ENCODE peak calls at places on chromosomes 7 and 10, in eight cellular contexts. E is tibial nerve, N is AG04449, Z is astrocyte, H is WERI-Rb-1, W is NB4, P is cardiac muscle cell, L is AG04450. X is an unnamed sample.

GRCh38 chr10:127462643-127463295 is 86.3 kb upstream of the NPS start:
- DNase-seq in W (no peak), P (no peak), L (no peak), Z (no peak), H (no peak), E (no peak), N (no peak), X (no peak)

GRCh38 chr10:15725603-15726002 is 5.9 kb upstream of the ITGA8 start:
- DNase-seq in L (peak), Z (peak), E (peak), W (peak), N (no peak), P (peak), H (peak), X (peak)

GRCh38 chr7:29319719-29320521 is 125.3 kb downstream of the CHN2 start:
- DNase-seq in W (peak), Z (no peak), N (no peak), E (peak), L (no peak), P (no peak), H (no peak), X (no peak)

GRCh38 chr10:104498345-104498955 is 142.6 kb upstream of the SORCS3 start:
- DNase-seq in P (no peak), H (peak), W (no peak), Z (no peak), N (no peak), L (no peak), E (no peak), X (no peak)

GRCh38 chr7:156148547-156148946 is 336.3 kb upstream of the SHH start:
- DNase-seq in W (no peak), P (no peak), Z (no peak), L (no peak), H (no peak), E (no peak), N (no peak), X (no peak)

GRCh38 chr10:24552346-24553016 is 171.2 kb downstream of the ARHGAP21 start:
- DNase-seq in W (peak), N (no peak), E (no peak), H (peak), P (no peak), Z (no peak), L (no peak), X (no peak)

GRCh38 chr10:104563051-104563450 is 78.0 kb upstream of the SORCS3 start:
- DNase-seq in H (no peak), P (no peak), E (no peak), Z (no peak), W (no peak), N (no peak), L (no peak), X (no peak)

GRCh38 chr10:74983383-74983782 is 128.1 kb upstream of the SAMD8 start:
- DNase-seq in L (no peak), P (no peak), N (no peak), E (no peak), H (no peak), W (no peak), Z (no peak), X (peak)

GRCh38 chr10:76717141-76717540 is 920.5 kb downstream of the KCNMA1 start:
- DNase-seq in P (peak), L (no peak), H (no peak), Z (peak), E (no peak), N (peak), W (no peak), X (peak)

GRCh38 chr10:14904316-14904732 is 25.7 kb downstream of the SUV39H2 start:
- DNase-seq in E (peak), N (no peak), Z (no peak), W (peak), L (no peak), H (no peak), P (peak), X (peak)

GRCh38 chr7:117041822-117042221 is 88.5 kb downstream of the ST7 start:
- DNase-seq in L (no peak), Z (no peak), H (no peak), P (no peak), E (no peak), N (no peak), W (no peak), X (peak)

GRCh38 chr10:33247221-33247907 is 87.1 kb downstream of the NRP1 start:
- DNase-seq in E (no peak), L (no peak), H (no peak), Z (no peak), W (peak), P (no peak), N (no peak), X (no peak)

GRCh38 chr10:74282853-74283205 is 131.8 kb downstream of the ADK start:
- DNase-seq in Z (peak), L (no peak), N (no peak), W (no peak), P (peak), H (no peak), E (no peak), X (peak)

GRCh38 chr10:101441539-101442455 is 87.8 kb downstream of the BTRC start:
- DNase-seq in Z (peak), L (peak), E (peak), H (peak), N (peak), W (peak), P (peak), X (peak)

GRCh38 chr7:112798199-112799159 is 8.3 kb upstream of the TMEM168 start:
- DNase-seq in L (no peak), Z (no peak), W (peak), H (no peak), P (no peak), E (no peak), N (no peak), X (no peak)

GRCh38 chr10:107733328-107733727 is 568.8 kb upstream of the SORCS1 start:
- DNase-seq in E (no peak), Z (peak), L (no peak), N (no peak), W (no peak), P (no peak), H (no peak), X (peak)

GRCh38 chr7:47379629-47380324 is 202.1 kb downstream of the TNS3 start:
- DNase-seq in W (no peak), Z (peak), P (peak), N (no peak), H (no peak), E (no peak), L (peak), X (peak)

GRCh38 chr10:124116771-124117510 is 23.5 kb upstream of the CHST15 start:
- DNase-seq in H (no peak), N (no peak), Z (no peak), L (no peak), W (no peak), E (no peak), P (no peak), X (no peak)

GRCh38 chr7:131525820-131526219 is 30.6 kb downstream of the PODXL start:
- DNase-seq in Z (no peak), L (no peak), W (no peak), E (no peak), P (no peak), H (no peak), N (no peak), X (no peak)

GRCh38 chr7:1533569-1534329 is 3.2 kb downstream of the MAFK start:
- DNase-seq in W (no peak), E (no peak), P (peak), L (peak), N (peak), Z (peak), H (no peak), X (peak)

GRCh38 chr7:99267530-99268360 is 4.9 kb upstream of the MYH16 start:
- DNase-seq in L (peak), W (no peak), N (peak), P (peak), E (no peak), H (no peak), Z (peak), X (peak)

GRCh38 chr10:73086816-73087215 is 9.8 kb downstream of the P4HA1 start:
- DNase-seq in W (no peak), P (no peak), N (no peak), E (no peak), H (no peak), Z (no peak), L (no peak), X (no peak)

GRCh38 chr10:73079779-73080178 is 16.9 kb downstream of the P4HA1 start:
- DNase-seq in L (no peak), N (no peak), H (no peak), Z (no peak), E (no peak), W (no peak), P (no peak), X (no peak)

GRCh38 chr10:73088304-73088703 is 8.4 kb downstream of the P4HA1 start:
- DNase-seq in W (no peak), E (no peak), Z (no peak), P (no peak), L (no peak), H (no peak), N (no peak), X (no peak)

GRCh38 chr10:73084209-73084608 is 12.5 kb downstream of the P4HA1 start:
- DNase-seq in N (no peak), L (no peak), Z (no peak), P (no peak), H (no peak), W (no peak), E (no peak), X (no peak)

GRCh38 chr10:73083234-73083633 is 13.4 kb downstream of the P4HA1 start:
- DNase-seq in H (no peak), Z (peak), L (no peak), W (no peak), P (peak), N (no peak), E (no peak), X (peak)
- H3K4me3 ChIP-seq in H (no peak), Z (no peak), L (no peak), W (no peak), P (no peak), N (no peak), E (no peak), X (no peak)

GRCh38 chr7:34739651-34740300 is 81.8 kb downstream of the NPSR1 start:
- DNase-seq in Z (no peak), P (no peak), W (no peak), N (no peak), L (no peak), H (peak), E (no peak), X (no peak)
- TF ChIP-seq CTCF in Z (no peak), P (no peak), W (no peak), N (no peak), L (no peak), H (no peak), E (no peak), X (no peak)

GRCh38 chr7:107998660-107999480 is 4.1 kb downstream of the LAMB1 start:
- DNase-seq in N (no peak), E (no peak), W (no peak), H (no peak), P (no peak), Z (no peak), L (no peak), X (no peak)
- H3K4me3 ChIP-seq in N (no peak), E (no peak), W (no peak), H (no peak), P (no peak), Z (peak), L (peak), X (peak)

GRCh38 chr10:88097092-88097894 is 233.9 kb downstream of the PTEN start:
- DNase-seq in P (no peak), H (no peak), N (no peak), W (peak), L (no peak), Z (no peak), E (no peak), X (peak)
- TF ChIP-seq CTCF in P (no peak), H (no peak), N (no peak), W (no peak), L (no peak), Z (no peak), E (no peak), X (no peak)

DNA sequence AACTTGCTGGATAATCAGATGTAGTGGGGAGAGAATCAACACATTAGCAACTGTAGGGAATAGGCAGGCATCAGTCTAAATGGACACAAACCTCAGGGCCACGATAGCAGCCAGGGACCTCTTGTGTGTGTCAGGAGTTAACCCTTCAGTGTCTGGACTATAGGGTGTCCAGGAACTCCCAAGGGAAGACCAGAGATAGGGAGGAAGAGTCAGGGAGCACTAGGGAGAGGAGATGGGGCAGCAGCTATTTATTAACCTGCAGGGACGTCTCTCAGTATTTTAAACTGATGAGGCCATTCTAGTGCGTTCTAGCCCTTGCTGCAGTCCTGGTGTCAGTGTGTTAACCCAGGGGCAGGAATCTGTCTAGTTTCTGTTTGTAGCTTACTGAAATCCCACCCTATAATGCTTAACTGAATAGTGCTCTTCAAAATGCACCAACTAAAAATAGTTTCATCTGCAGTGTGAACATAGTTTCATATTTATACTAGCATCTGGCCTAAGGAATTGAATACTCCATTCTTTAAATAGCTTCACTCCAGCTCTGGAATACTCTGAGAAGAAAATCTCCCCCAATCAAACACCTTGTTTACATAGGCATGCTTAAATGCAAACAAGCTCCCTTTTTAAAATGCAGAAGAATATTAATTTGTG is 62.7 kb downstream of the ARID5B start:
- DNase-seq in L (no peak), N (no peak), E (no peak), W (no peak), Z (no peak), P (no peak), H (no peak), X (no peak)
- H3K4me3 ChIP-seq in L (no peak), N (no peak), E (no peak), W (no peak), Z (no peak), P (no peak), H (no peak), X (no peak)

GRCh38 chr7:2605608-2606538 is 25.9 kb upstream of the TTYH3 start:
- DNase-seq in L (no peak), Z (no peak), N (no peak), P (no peak), H (no peak), W (no peak), E (no peak), X (no peak)
- TF ChIP-seq CTCF in L (no peak), Z (no peak), N (no peak), P (no peak), H (no peak), W (no peak), E (no peak), X (no peak)

GRCh38 chr7:150949971-150950491 is 28.1 kb downstream of the KCNH2 start:
- DNase-seq in H (peak), E (no peak), N (no peak), W (no peak), L (no peak), Z (no peak), P (no peak), X (no peak)

GRCh38 chr7:150949564-150949963 is 28.6 kb downstream of the KCNH2 start:
- DNase-seq in P (no peak), E (no peak), L (no peak), W (peak), H (peak), Z (no peak), N (no peak), X (no peak)

GRCh38 chr7:150946826-150947750 is 31.0 kb downstream of the KCNH2 start:
- DNase-seq in P (no peak), H (no peak), N (no peak), W (peak), Z (no peak), L (no peak), E (no peak), X (no peak)

GRCh38 chr7:150947761-150948680 is 30.1 kb downstream of the KCNH2 start:
- DNase-seq in H (no peak), L (no peak), E (no peak), P (no peak), N (no peak), Z (no peak), W (peak), X (no peak)

GRCh38 chr7:150948791-150949251 is 29.3 kb downstream of the KCNH2 start:
- DNase-seq in H (peak), N (no peak), Z (no peak), L (no peak), W (no peak), P (no peak), E (no peak), X (no peak)
- H3K4me3 ChIP-seq in H (no peak), N (no peak), Z (no peak), L (no peak), W (no peak), P (no peak), E (no peak), X (no peak)

GRCh38 chr10:70139151-70139996 is 6.7 kb upstream of the AIFM2 start:
- DNase-seq in Z (no peak), H (no peak), L (no peak), P (no peak), E (no peak), W (no peak), N (no peak), X (no peak)
- TF ChIP-seq CTCF in Z (no peak), H (no peak), L (no peak), P (no peak), E (no peak), W (no peak), N (no peak), X (no peak)